ENCODE peak calls at places on chromosomes 1 and 21, in ten cellular contexts. One of them, this sample, is unnamed.

GRCh38 chr1:75412616-75413015 is 198.3 kb downstream of the SLC44A5 start:
- ATAC-seq in SK-N-SH treated with all-trans-retinoic acid at 6 μM for 48 hours: peak
- ATAC-seq in left cardiac atrium: no peak
- ATAC-seq in activated T-cell treated with anti-CD3 and anti-CD28 coated beads, Interleukin-2, amount 50 U/mL, for 4 hours: no peak
- ATAC-seq in activated CD8-positive, alpha-beta T cell treated with anti-CD3 and anti-CD28 coated beads, Interleukin-2, amount 10 ng/mL, durations not matched to agents 7 days and 5 days: no peak
- ATAC-seq in left lung: no peak
- ATAC-seq in upper lobe of right lung: no peak
- ATAC-seq in stimulated activated effector memory CD8-positive, alpha-beta T cell treated with anti-CD3 and anti-CD28 coated beads, Interleukin-12 subunit alpha, Interleukin-12 subunit beta, amount 100 ng/mL, for 72 hours: no peak
- ATAC-seq in heart right ventricle: no peak
- ATAC-seq in CD4-positive, alpha-beta T cell: no peak
- ATAC-seq in this sample: no peak

GRCh38 chr1:151980287-151981177 is 13.1 kb downstream of the S100A10 start:
- ATAC-seq in stimulated activated effector memory CD8-positive, alpha-beta T cell treated with anti-CD3 and anti-CD28 coated beads, Interleukin-12 subunit alpha, Interleukin-12 subunit beta, amount 100 ng/mL, for 72 hours: no peak
- ATAC-seq in activated T-cell treated with anti-CD3 and anti-CD28 coated beads, Interleukin-2, amount 50 U/mL, for 4 hours: no peak
- ATAC-seq in heart right ventricle: peak
- ATAC-seq in CD4-positive, alpha-beta T cell: no peak
- ATAC-seq in SK-N-SH treated with all-trans-retinoic acid at 6 μM for 48 hours: peak
- ATAC-seq in left cardiac atrium: peak
- ATAC-seq in upper lobe of right lung: no peak
- ATAC-seq in activated CD8-positive, alpha-beta T cell treated with anti-CD3 and anti-CD28 coated beads, Interleukin-2, amount 10 ng/mL, durations not matched to agents 7 days and 5 days: no peak
- ATAC-seq in left lung: peak
- ATAC-seq in this sample: no peak

GRCh38 chr21:38244407-38244787 is 12.4 kb upstream of the KCNJ15 start:
- ATAC-seq in activated T-cell treated with anti-CD3 and anti-CD28 coated beads, Interleukin-2, amount 50 U/mL, for 4 hours: no peak
- ATAC-seq in upper lobe of right lung: no peak
- ATAC-seq in CD4-positive, alpha-beta T cell: peak
- ATAC-seq in activated CD8-positive, alpha-beta T cell treated with anti-CD3 and anti-CD28 coated beads, Interleukin-2, amount 10 ng/mL, durations not matched to agents 7 days and 5 days: peak
- ATAC-seq in left lung: no peak
- ATAC-seq in left cardiac atrium: no peak
- ATAC-seq in heart right ventricle: no peak
- ATAC-seq in SK-N-SH treated with all-trans-retinoic acid at 6 μM for 48 hours: peak
- ATAC-seq in stimulated activated effector memory CD8-positive, alpha-beta T cell treated with anti-CD3 and anti-CD28 coated beads, Interleukin-12 subunit alpha, Interleukin-12 subunit beta, amount 100 ng/mL, for 72 hours: no peak
- ATAC-seq in this sample: no peak

GRCh38 chr1:235038701-235039100 is 89.9 kb downstream of the TOMM20 start:
- ATAC-seq in SK-N-SH treated with all-trans-retinoic acid at 6 μM for 48 hours: no peak
- ATAC-seq in stimulated activated effector memory CD8-positive, alpha-beta T cell treated with anti-CD3 and anti-CD28 coated beads, Interleukin-12 subunit alpha, Interleukin-12 subunit beta, amount 100 ng/mL, for 72 hours: no peak
- ATAC-seq in left cardiac atrium: no peak
- ATAC-seq in heart right ventricle: no peak
- ATAC-seq in left lung: no peak
- ATAC-seq in activated CD8-positive, alpha-beta T cell treated with anti-CD3 and anti-CD28 coated beads, Interleukin-2, amount 10 ng/mL, durations not matched to agents 7 days and 5 days: no peak
- ATAC-seq in CD4-positive, alpha-beta T cell: no peak
- ATAC-seq in activated T-cell treated with anti-CD3 and anti-CD28 coated beads, Interleukin-2, amount 50 U/mL, for 4 hours: no peak
- ATAC-seq in upper lobe of right lung: no peak
- ATAC-seq in this sample: no peak

GRCh38 chr1:230068952-230069684 is 2.1 kb downstream of the GALNT2 start:
- ATAC-seq in activated CD8-positive, alpha-beta T cell treated with anti-CD3 and anti-CD28 coated beads, Interleukin-2, amount 10 ng/mL, durations not matched to agents 7 days and 5 days: no peak
- ATAC-seq in heart right ventricle: no peak
- ATAC-seq in upper lobe of right lung: no peak
- ATAC-seq in left cardiac atrium: no peak
- ATAC-seq in activated T-cell treated with anti-CD3 and anti-CD28 coated beads, Interleukin-2, amount 50 U/mL, for 4 hours: no peak
- ATAC-seq in CD4-positive, alpha-beta T cell: no peak
- ATAC-seq in SK-N-SH treated with all-trans-retinoic acid at 6 μM for 48 hours: peak
- ATAC-seq in left lung: peak
- ATAC-seq in stimulated activated effector memory CD8-positive, alpha-beta T cell treated with anti-CD3 and anti-CD28 coated beads, Interleukin-12 subunit alpha, Interleukin-12 subunit beta, amount 100 ng/mL, for 72 hours: no peak
- ATAC-seq in this sample: no peak

GRCh38 chr1:230427477-230427876 is 1.3 kb upstream of the PGBD5 start:
- ATAC-seq in heart right ventricle: no peak
- ATAC-seq in left cardiac atrium: no peak
- ATAC-seq in SK-N-SH treated with all-trans-retinoic acid at 6 μM for 48 hours: no peak
- ATAC-seq in CD4-positive, alpha-beta T cell: no peak
- ATAC-seq in activated T-cell treated with anti-CD3 and anti-CD28 coated beads, Interleukin-2, amount 50 U/mL, for 4 hours: no peak
- ATAC-seq in left lung: no peak
- ATAC-seq in upper lobe of right lung: no peak
- ATAC-seq in activated CD8-positive, alpha-beta T cell treated with anti-CD3 and anti-CD28 coated beads, Interleukin-2, amount 10 ng/mL, durations not matched to agents 7 days and 5 days: no peak
- ATAC-seq in stimulated activated effector memory CD8-positive, alpha-beta T cell treated with anti-CD3 and anti-CD28 coated beads, Interleukin-12 subunit alpha, Interleukin-12 subunit beta, amount 100 ng/mL, for 72 hours: no peak
- ATAC-seq in this sample: no peak

GRCh38 chr1:91273875-91274274 is 130.8 kb downstream of the HFM1 start:
- ATAC-seq in heart right ventricle: no peak
- ATAC-seq in activated CD8-positive, alpha-beta T cell treated with anti-CD3 and anti-CD28 coated beads, Interleukin-2, amount 10 ng/mL, durations not matched to agents 7 days and 5 days: no peak
- ATAC-seq in SK-N-SH treated with all-trans-retinoic acid at 6 μM for 48 hours: no peak
- ATAC-seq in CD4-positive, alpha-beta T cell: no peak
- ATAC-seq in stimulated activated effector memory CD8-positive, alpha-beta T cell treated with anti-CD3 and anti-CD28 coated beads, Interleukin-12 subunit alpha, Interleukin-12 subunit beta, amount 100 ng/mL, for 72 hours: no peak
- ATAC-seq in left cardiac atrium: no peak
- ATAC-seq in upper lobe of right lung: no peak
- ATAC-seq in left lung: no peak
- ATAC-seq in activated T-cell treated with anti-CD3 and anti-CD28 coated beads, Interleukin-2, amount 50 U/mL, for 4 hours: no peak
- ATAC-seq in this sample: no peak

GRCh38 chr1:202858789-202859414 is 30.0 kb downstream of the RABIF start:
- ATAC-seq in left cardiac atrium: peak
- ATAC-seq in upper lobe of right lung: no peak
- ATAC-seq in CD4-positive, alpha-beta T cell: no peak
- ATAC-seq in left lung: no peak
- ATAC-seq in activated T-cell treated with anti-CD3 and anti-CD28 coated beads, Interleukin-2, amount 50 U/mL, for 4 hours: no peak
- ATAC-seq in heart right ventricle: peak
- ATAC-seq in SK-N-SH treated with all-trans-retinoic acid at 6 μM for 48 hours: no peak
- ATAC-seq in activated CD8-positive, alpha-beta T cell treated with anti-CD3 and anti-CD28 coated beads, Interleukin-2, amount 10 ng/mL, durations not matched to agents 7 days and 5 days: no peak
- ATAC-seq in stimulated activated effector memory CD8-positive, alpha-beta T cell treated with anti-CD3 and anti-CD28 coated beads, Interleukin-12 subunit alpha, Interleukin-12 subunit beta, amount 100 ng/mL, for 72 hours: no peak
- ATAC-seq in this sample: no peak

GRCh38 chr1:202213361-202214088 is 19.9 kb downstream of the LGR6 start:
- ATAC-seq in upper lobe of right lung: no peak
- ATAC-seq in left cardiac atrium: peak
- ATAC-seq in SK-N-SH treated with all-trans-retinoic acid at 6 μM for 48 hours: peak
- ATAC-seq in stimulated activated effector memory CD8-positive, alpha-beta T cell treated with anti-CD3 and anti-CD28 coated beads, Interleukin-12 subunit alpha, Interleukin-12 subunit beta, amount 100 ng/mL, for 72 hours: no peak
- ATAC-seq in left lung: no peak
- ATAC-seq in heart right ventricle: no peak
- ATAC-seq in CD4-positive, alpha-beta T cell: no peak
- ATAC-seq in activated T-cell treated with anti-CD3 and anti-CD28 coated beads, Interleukin-2, amount 50 U/mL, for 4 hours: no peak
- ATAC-seq in activated CD8-positive, alpha-beta T cell treated with anti-CD3 and anti-CD28 coated beads, Interleukin-2, amount 10 ng/mL, durations not matched to agents 7 days and 5 days: no peak
- ATAC-seq in this sample: no peak

GRCh38 chr21:37405629-37406028 is 39.1 kb downstream of the DYRK1A start:
- ATAC-seq in upper lobe of right lung: no peak
- ATAC-seq in heart right ventricle: peak
- ATAC-seq in activated T-cell treated with anti-CD3 and anti-CD28 coated beads, Interleukin-2, amount 50 U/mL, for 4 hours: no peak
- ATAC-seq in stimulated activated effector memory CD8-positive, alpha-beta T cell treated with anti-CD3 and anti-CD28 coated beads, Interleukin-12 subunit alpha, Interleukin-12 subunit beta, amount 100 ng/mL, for 72 hours: no peak
- ATAC-seq in left lung: no peak
- ATAC-seq in left cardiac atrium: peak
- ATAC-seq in CD4-positive, alpha-beta T cell: peak
- ATAC-seq in activated CD8-positive, alpha-beta T cell treated with anti-CD3 and anti-CD28 coated beads, Interleukin-2, amount 10 ng/mL, durations not matched to agents 7 days and 5 days: no peak
- ATAC-seq in SK-N-SH treated with all-trans-retinoic acid at 6 μM for 48 hours: no peak
- ATAC-seq in this sample: no peak

GRCh38 chr1:168321945-168322344 is 41.3 kb downstream of the TBX19 start:
- ATAC-seq in left cardiac atrium: peak
- ATAC-seq in stimulated activated effector memory CD8-positive, alpha-beta T cell treated with anti-CD3 and anti-CD28 coated beads, Interleukin-12 subunit alpha, Interleukin-12 subunit beta, amount 100 ng/mL, for 72 hours: peak
- ATAC-seq in heart right ventricle: peak
- ATAC-seq in CD4-positive, alpha-beta T cell: no peak
- ATAC-seq in activated T-cell treated with anti-CD3 and anti-CD28 coated beads, Interleukin-2, amount 50 U/mL, for 4 hours: no peak
- ATAC-seq in left lung: peak
- ATAC-seq in SK-N-SH treated with all-trans-retinoic acid at 6 μM for 48 hours: peak
- ATAC-seq in upper lobe of right lung: no peak
- ATAC-seq in activated CD8-positive, alpha-beta T cell treated with anti-CD3 and anti-CD28 coated beads, Interleukin-2, amount 10 ng/mL, durations not matched to agents 7 days and 5 days: peak
- ATAC-seq in this sample: no peak

GRCh38 chr1:10649484-10650201 is 146.8 kb downstream of the CASZ1 start:
- ATAC-seq in SK-N-SH treated with all-trans-retinoic acid at 6 μM for 48 hours: no peak
- ATAC-seq in left lung: no peak
- ATAC-seq in stimulated activated effector memory CD8-positive, alpha-beta T cell treated with anti-CD3 and anti-CD28 coated beads, Interleukin-12 subunit alpha, Interleukin-12 subunit beta, amount 100 ng/mL, for 72 hours: no peak
- ATAC-seq in activated CD8-positive, alpha-beta T cell treated with anti-CD3 and anti-CD28 coated beads, Interleukin-2, amount 10 ng/mL, durations not matched to agents 7 days and 5 days: no peak
- ATAC-seq in left cardiac atrium: no peak
- ATAC-seq in heart right ventricle: no peak
- ATAC-seq in CD4-positive, alpha-beta T cell: no peak
- ATAC-seq in activated T-cell treated with anti-CD3 and anti-CD28 coated beads, Interleukin-2, amount 50 U/mL, for 4 hours: no peak
- ATAC-seq in upper lobe of right lung: no peak
- ATAC-seq in this sample: no peak

GRCh38 chr1:168635129-168635528 is 58.7 kb downstream of the XCL1 start:
- ATAC-seq in left lung: no peak
- ATAC-seq in upper lobe of right lung: no peak
- ATAC-seq in left cardiac atrium: no peak
- ATAC-seq in SK-N-SH treated with all-trans-retinoic acid at 6 μM for 48 hours: peak
- ATAC-seq in activated T-cell treated with anti-CD3 and anti-CD28 coated beads, Interleukin-2, amount 50 U/mL, for 4 hours: no peak
- ATAC-seq in activated CD8-positive, alpha-beta T cell treated with anti-CD3 and anti-CD28 coated beads, Interleukin-2, amount 10 ng/mL, durations not matched to agents 7 days and 5 days: no peak
- ATAC-seq in CD4-positive, alpha-beta T cell: no peak
- ATAC-seq in heart right ventricle: no peak
- ATAC-seq in stimulated activated effector memory CD8-positive, alpha-beta T cell treated with anti-CD3 and anti-CD28 coated beads, Interleukin-12 subunit alpha, Interleukin-12 subunit beta, amount 100 ng/mL, for 72 hours: no peak
- ATAC-seq in this sample: no peak

GRCh38 chr1:147647796-147648633 is 22.3 kb downstream of the ACP6 start:
- ATAC-seq in left cardiac atrium: no peak
- ATAC-seq in CD4-positive, alpha-beta T cell: peak
- ATAC-seq in upper lobe of right lung: peak
- ATAC-seq in heart right ventricle: no peak
- ATAC-seq in SK-N-SH treated with all-trans-retinoic acid at 6 μM for 48 hours: no peak
- ATAC-seq in activated CD8-positive, alpha-beta T cell treated with anti-CD3 and anti-CD28 coated beads, Interleukin-2, amount 10 ng/mL, durations not matched to agents 7 days and 5 days: peak
- ATAC-seq in stimulated activated effector memory CD8-positive, alpha-beta T cell treated with anti-CD3 and anti-CD28 coated beads, Interleukin-12 subunit alpha, Interleukin-12 subunit beta, amount 100 ng/mL, for 72 hours: peak
- ATAC-seq in activated T-cell treated with anti-CD3 and anti-CD28 coated beads, Interleukin-2, amount 50 U/mL, for 4 hours: peak
- ATAC-seq in left lung: no peak
- ATAC-seq in this sample: no peak

GRCh38 chr1:43221256-43221778 is 48.5 kb upstream of the TMEM125 start:
- ATAC-seq in left cardiac atrium: no peak
- ATAC-seq in stimulated activated effector memory CD8-positive, alpha-beta T cell treated with anti-CD3 and anti-CD28 coated beads, Interleukin-12 subunit alpha, Interleukin-12 subunit beta, amount 100 ng/mL, for 72 hours: no peak
- ATAC-seq in SK-N-SH treated with all-trans-retinoic acid at 6 μM for 48 hours: no peak
- ATAC-seq in upper lobe of right lung: peak
- ATAC-seq in left lung: no peak
- ATAC-seq in heart right ventricle: no peak
- ATAC-seq in activated CD8-positive, alpha-beta T cell treated with anti-CD3 and anti-CD28 coated beads, Interleukin-2, amount 10 ng/mL, durations not matched to agents 7 days and 5 days: no peak
- ATAC-seq in CD4-positive, alpha-beta T cell: no peak
- ATAC-seq in activated T-cell treated with anti-CD3 and anti-CD28 coated beads, Interleukin-2, amount 50 U/mL, for 4 hours: no peak
- ATAC-seq in this sample: peak

GRCh38 chr1:156859523-156860112 is 701 bp upstream of the INSRR start:
- ATAC-seq in CD4-positive, alpha-beta T cell: peak
- ATAC-seq in stimulated activated effector memory CD8-positive, alpha-beta T cell treated with anti-CD3 and anti-CD28 coated beads, Interleukin-12 subunit alpha, Interleukin-12 subunit beta, amount 100 ng/mL, for 72 hours: peak
- ATAC-seq in activated CD8-positive, alpha-beta T cell treated with anti-CD3 and anti-CD28 coated beads, Interleukin-2, amount 10 ng/mL, durations not matched to agents 7 days and 5 days: peak
- ATAC-seq in left lung: peak
- ATAC-seq in heart right ventricle: peak
- ATAC-seq in activated T-cell treated with anti-CD3 and anti-CD28 coated beads, Interleukin-2, amount 50 U/mL, for 4 hours: peak
- ATAC-seq in SK-N-SH treated with all-trans-retinoic acid at 6 μM for 48 hours: peak
- ATAC-seq in upper lobe of right lung: peak
- ATAC-seq in left cardiac atrium: peak
- ATAC-seq in this sample: peak

GRCh38 chr1:163195728-163196448 is 6.8 kb downstream of the RGS5 start:
- ATAC-seq in activated T-cell treated with anti-CD3 and anti-CD28 coated beads, Interleukin-2, amount 50 U/mL, for 4 hours: no peak
- ATAC-seq in CD4-positive, alpha-beta T cell: no peak
- ATAC-seq in SK-N-SH treated with all-trans-retinoic acid at 6 μM for 48 hours: peak
- ATAC-seq in stimulated activated effector memory CD8-positive, alpha-beta T cell treated with anti-CD3 and anti-CD28 coated beads, Interleukin-12 subunit alpha, Interleukin-12 subunit beta, amount 100 ng/mL, for 72 hours: no peak
- ATAC-seq in left cardiac atrium: peak
- ATAC-seq in heart right ventricle: peak
- ATAC-seq in activated CD8-positive, alpha-beta T cell treated with anti-CD3 and anti-CD28 coated beads, Interleukin-2, amount 10 ng/mL, durations not matched to agents 7 days and 5 days: no peak
- ATAC-seq in upper lobe of right lung: peak
- ATAC-seq in left lung: peak
- ATAC-seq in this sample: no peak

GRCh38 chr1:45507195-45507594 is 7.1 kb downstream of the MMACHC start:
- ATAC-seq in left cardiac atrium: no peak
- ATAC-seq in activated CD8-positive, alpha-beta T cell treated with anti-CD3 and anti-CD28 coated beads, Interleukin-2, amount 10 ng/mL, durations not matched to agents 7 days and 5 days: no peak
- ATAC-seq in heart right ventricle: no peak
- ATAC-seq in activated T-cell treated with anti-CD3 and anti-CD28 coated beads, Interleukin-2, amount 50 U/mL, for 4 hours: no peak
- ATAC-seq in upper lobe of right lung: peak
- ATAC-seq in CD4-positive, alpha-beta T cell: no peak
- ATAC-seq in stimulated activated effector memory CD8-positive, alpha-beta T cell treated with anti-CD3 and anti-CD28 coated beads, Interleukin-12 subunit alpha, Interleukin-12 subunit beta, amount 100 ng/mL, for 72 hours: no peak
- ATAC-seq in left lung: no peak
- ATAC-seq in SK-N-SH treated with all-trans-retinoic acid at 6 μM for 48 hours: peak
- ATAC-seq in this sample: peak

GRCh38 chr1:21638531-21639341 is 30.4 kb downstream of the RAP1GAP start:
- ATAC-seq in heart right ventricle: peak
- ATAC-seq in upper lobe of right lung: peak
- ATAC-seq in stimulated activated effector memory CD8-positive, alpha-beta T cell treated with anti-CD3 and anti-CD28 coated beads, Interleukin-12 subunit alpha, Interleukin-12 subunit beta, amount 100 ng/mL, for 72 hours: peak
- ATAC-seq in left lung: peak
- ATAC-seq in SK-N-SH treated with all-trans-retinoic acid at 6 μM for 48 hours: peak
- ATAC-seq in activated T-cell treated with anti-CD3 and anti-CD28 coated beads, Interleukin-2, amount 50 U/mL, for 4 hours: peak
- ATAC-seq in CD4-positive, alpha-beta T cell: no peak
- ATAC-seq in activated CD8-positive, alpha-beta T cell treated with anti-CD3 and anti-CD28 coated beads, Interleukin-2, amount 10 ng/mL, durations not matched to agents 7 days and 5 days: no peak
- ATAC-seq in left cardiac atrium: peak
- ATAC-seq in this sample: peak

GRCh38 chr1:167683641-167684502 is 37.9 kb upstream of the MPZL1 start:
- ATAC-seq in left lung: peak
- ATAC-seq in activated T-cell treated with anti-CD3 and anti-CD28 coated beads, Interleukin-2, amount 50 U/mL, for 4 hours: no peak
- ATAC-seq in left cardiac atrium: peak
- ATAC-seq in heart right ventricle: peak
- ATAC-seq in stimulated activated effector memory CD8-positive, alpha-beta T cell treated with anti-CD3 and anti-CD28 coated beads, Interleukin-12 subunit alpha, Interleukin-12 subunit beta, amount 100 ng/mL, for 72 hours: no peak
- ATAC-seq in upper lobe of right lung: peak
- ATAC-seq in CD4-positive, alpha-beta T cell: no peak
- ATAC-seq in SK-N-SH treated with all-trans-retinoic acid at 6 μM for 48 hours: peak
- ATAC-seq in activated CD8-positive, alpha-beta T cell treated with anti-CD3 and anti-CD28 coated beads, Interleukin-2, amount 10 ng/mL, durations not matched to agents 7 days and 5 days: no peak
- ATAC-seq in this sample: no peak

GRCh38 chr1:225481738-225482137 is 53.9 kb upstream of the LBR start:
- ATAC-seq in stimulated activated effector memory CD8-positive, alpha-beta T cell treated with anti-CD3 and anti-CD28 coated beads, Interleukin-12 subunit alpha, Interleukin-12 subunit beta, amount 100 ng/mL, for 72 hours: no peak
- ATAC-seq in SK-N-SH treated with all-trans-retinoic acid at 6 μM for 48 hours: no peak
- ATAC-seq in left lung: no peak
- ATAC-seq in left cardiac atrium: no peak
- ATAC-seq in CD4-positive, alpha-beta T cell: no peak
- ATAC-seq in activated T-cell treated with anti-CD3 and anti-CD28 coated beads, Interleukin-2, amount 50 U/mL, for 4 hours: no peak
- ATAC-seq in activated CD8-positive, alpha-beta T cell treated with anti-CD3 and anti-CD28 coated beads, Interleukin-2, amount 10 ng/mL, durations not matched to agents 7 days and 5 days: no peak
- ATAC-seq in heart right ventricle: no peak
- ATAC-seq in upper lobe of right lung: no peak
- ATAC-seq in this sample: no peak

GRCh38 chr21:35291963-35292627 is 243.0 kb upstream of the RUNX1 start:
- ATAC-seq in stimulated activated effector memory CD8-positive, alpha-beta T cell treated with anti-CD3 and anti-CD28 coated beads, Interleukin-12 subunit alpha, Interleukin-12 subunit beta, amount 100 ng/mL, for 72 hours: no peak
- ATAC-seq in activated CD8-positive, alpha-beta T cell treated with anti-CD3 and anti-CD28 coated beads, Interleukin-2, amount 10 ng/mL, durations not matched to agents 7 days and 5 days: no peak
- ATAC-seq in CD4-positive, alpha-beta T cell: no peak
- ATAC-seq in SK-N-SH treated with all-trans-retinoic acid at 6 μM for 48 hours: no peak
- ATAC-seq in heart right ventricle: no peak
- ATAC-seq in activated T-cell treated with anti-CD3 and anti-CD28 coated beads, Interleukin-2, amount 50 U/mL, for 4 hours: no peak
- ATAC-seq in left lung: no peak
- ATAC-seq in upper lobe of right lung: no peak
- ATAC-seq in left cardiac atrium: peak
- ATAC-seq in this sample: peak

GRCh38 chr1:229664133-229664689 is 38.2 kb downstream of the URB2 start:
- ATAC-seq in activated CD8-positive, alpha-beta T cell treated with anti-CD3 and anti-CD28 coated beads, Interleukin-2, amount 10 ng/mL, durations not matched to agents 7 days and 5 days: peak
- ATAC-seq in left lung: no peak
- ATAC-seq in CD4-positive, alpha-beta T cell: peak
- ATAC-seq in SK-N-SH treated with all-trans-retinoic acid at 6 μM for 48 hours: peak
- ATAC-seq in heart right ventricle: no peak
- ATAC-seq in activated T-cell treated with anti-CD3 and anti-CD28 coated beads, Interleukin-2, amount 50 U/mL, for 4 hours: peak
- ATAC-seq in stimulated activated effector memory CD8-positive, alpha-beta T cell treated with anti-CD3 and anti-CD28 coated beads, Interleukin-12 subunit alpha, Interleukin-12 subunit beta, amount 100 ng/mL, for 72 hours: peak
- ATAC-seq in upper lobe of right lung: no peak
- ATAC-seq in left cardiac atrium: no peak
- ATAC-seq in this sample: peak

GRCh38 chr1:183275322-183275721 is 89.3 kb downstream of the LAMC2 start:
- ATAC-seq in CD4-positive, alpha-beta T cell: no peak
- ATAC-seq in left lung: no peak
- ATAC-seq in stimulated activated effector memory CD8-positive, alpha-beta T cell treated with anti-CD3 and anti-CD28 coated beads, Interleukin-12 subunit alpha, Interleukin-12 subunit beta, amount 100 ng/mL, for 72 hours: no peak
- ATAC-seq in upper lobe of right lung: no peak
- ATAC-seq in left cardiac atrium: no peak
- ATAC-seq in activated T-cell treated with anti-CD3 and anti-CD28 coated beads, Interleukin-2, amount 50 U/mL, for 4 hours: no peak
- ATAC-seq in heart right ventricle: no peak
- ATAC-seq in activated CD8-positive, alpha-beta T cell treated with anti-CD3 and anti-CD28 coated beads, Interleukin-2, amount 10 ng/mL, durations not matched to agents 7 days and 5 days: no peak
- ATAC-seq in SK-N-SH treated with all-trans-retinoic acid at 6 μM for 48 hours: no peak
- ATAC-seq in this sample: no peak

GRCh38 chr1:157878059-157878458 is 36.5 kb upstream of the CD5L start:
- ATAC-seq in left cardiac atrium: no peak
- ATAC-seq in left lung: no peak
- ATAC-seq in upper lobe of right lung: peak
- ATAC-seq in heart right ventricle: peak
- ATAC-seq in stimulated activated effector memory CD8-positive, alpha-beta T cell treated with anti-CD3 and anti-CD28 coated beads, Interleukin-12 subunit alpha, Interleukin-12 subunit beta, amount 100 ng/mL, for 72 hours: no peak
- ATAC-seq in activated T-cell treated with anti-CD3 and anti-CD28 coated beads, Interleukin-2, amount 50 U/mL, for 4 hours: no peak
- ATAC-seq in CD4-positive, alpha-beta T cell: no peak
- ATAC-seq in activated CD8-positive, alpha-beta T cell treated with anti-CD3 and anti-CD28 coated beads, Interleukin-2, amount 10 ng/mL, durations not matched to agents 7 days and 5 days: no peak
- ATAC-seq in SK-N-SH treated with all-trans-retinoic acid at 6 μM for 48 hours: peak
- ATAC-seq in this sample: peak

GRCh38 chr1:23394176-23394575 is 24.5 kb upstream of the ZNF436 start:
- ATAC-seq in stimulated activated effector memory CD8-positive, alpha-beta T cell treated with anti-CD3 and anti-CD28 coated beads, Interleukin-12 subunit alpha, Interleukin-12 subunit beta, amount 100 ng/mL, for 72 hours: no peak
- ATAC-seq in left lung: peak
- ATAC-seq in CD4-positive, alpha-beta T cell: no peak
- ATAC-seq in upper lobe of right lung: no peak
- ATAC-seq in SK-N-SH treated with all-trans-retinoic acid at 6 μM for 48 hours: peak
- ATAC-seq in activated CD8-positive, alpha-beta T cell treated with anti-CD3 and anti-CD28 coated beads, Interleukin-2, amount 10 ng/mL, durations not matched to agents 7 days and 5 days: no peak
- ATAC-seq in heart right ventricle: peak
- ATAC-seq in activated T-cell treated with anti-CD3 and anti-CD28 coated beads, Interleukin-2, amount 50 U/mL, for 4 hours: no peak
- ATAC-seq in left cardiac atrium: peak
- ATAC-seq in this sample: no peak

GRCh38 chr1:15849775-15850449 is 2.4 kb downstream of the SPEN start:
- ATAC-seq in stimulated activated effector memory CD8-positive, alpha-beta T cell treated with anti-CD3 and anti-CD28 coated beads, Interleukin-12 subunit alpha, Interleukin-12 subunit beta, amount 100 ng/mL, for 72 hours: no peak
- ATAC-seq in activated T-cell treated with anti-CD3 and anti-CD28 coated beads, Interleukin-2, amount 50 U/mL, for 4 hours: no peak
- ATAC-seq in upper lobe of right lung: peak
- ATAC-seq in CD4-positive, alpha-beta T cell: no peak
- ATAC-seq in SK-N-SH treated with all-trans-retinoic acid at 6 μM for 48 hours: peak
- ATAC-seq in heart right ventricle: no peak
- ATAC-seq in activated CD8-positive, alpha-beta T cell treated with anti-CD3 and anti-CD28 coated beads, Interleukin-2, amount 10 ng/mL, durations not matched to agents 7 days and 5 days: no peak
- ATAC-seq in left cardiac atrium: peak
- ATAC-seq in left lung: peak
- ATAC-seq in this sample: no peak

This sample was measured in stimulated activated memory B cell treated with anti-CD40 and anti-IgM and Interleukin-4, amounts not matched to agents 10 μg/mL and 1 μg/mL and 100 μg/mL, for 72 hours.